ENCODE peak calls at places on chromosomes 1 and 21, in nine cellular contexts. E, P, I, Q, O, R, L, F and S are unnamed samples.

GRCh38 chr1:58812926-58813325 is 29.1 kb upstream of the JUN start:
- DNase-seq in E (no peak), Q (no peak), F (no peak), P (no peak), O (no peak), R (no peak), L (no peak), I (no peak), S (no peak)

GRCh38 chr1:116654351-116654750 is 13.2 kb downstream of the IGSF3 start:
- DNase-seq in O (no peak), R (no peak), E (no peak), Q (no peak), I (no peak), F (no peak), P (no peak), L (no peak), S (no peak)

GRCh38 chr21:33112670-33113596 is 43.0 kb downstream of the OLIG1 start:
- DNase-seq in F (no peak), P (no peak), I (no peak), E (no peak), Q (no peak), L (no peak), R (no peak), O (no peak), S (peak; percentile 87)

GRCh38 chr1:43736819-43737218 is 29.5 kb downstream of the ST3GAL3 start:
- DNase-seq in L (no peak), I (no peak), Q (no peak), R (no peak), O (no peak), E (no peak), F (no peak), P (no peak), S (no peak)

GRCh38 chr1:3651939-3652537 is at the start of gene TP73:
- DNase-seq in L (no peak), I (no peak), P (no peak), E (no peak), Q (no peak), R (no peak), F (no peak), O (peak; percentile 11), S (peak; percentile 72)

GRCh38 chr1:49435291-49435690 is 588.5 kb downstream of the AGBL4 start:
- DNase-seq in O (no peak), R (peak; percentile 4), E (no peak), I (no peak), P (no peak), Q (no peak), F (no peak), L (no peak), S (no peak)

GRCh38 chr1:237383825-237384612 is 342.0 kb downstream of the RYR2 start:
- DNase-seq in R (no peak), E (no peak), O (peak; percentile 67), F (peak; percentile 12), Q (peak; percentile 9), P (no peak), L (no peak), I (no peak), S (no peak)

GRCh38 chr1:180881806-180882509 is 30.7 kb upstream of the KIAA1614 start:
- DNase-seq in R (peak; percentile 43), O (peak; percentile 86), L (peak; percentile 52), F (peak; percentile 59), P (no peak), I (peak; percentile 73), Q (peak; percentile 71), E (no peak), S (peak; percentile 71)

GRCh38 chr21:17947546-17947945 is 128.4 kb upstream of the C21orf91 start:
- DNase-seq in R (no peak), P (no peak), I (no peak), O (no peak), F (no peak), Q (no peak), L (no peak), E (no peak), S (no peak)

GRCh38 chr1:173052681-173053196 is 2.0 kb upstream of the TNFSF18 start:
- DNase-seq in P (no peak), I (no peak), E (no peak), F (no peak), O (peak; percentile 31), L (no peak), R (peak; percentile 15), Q (peak; percentile 82), S (no peak)

GRCh38 chr1:176843352-176844297 is 320.9 kb downstream of the ASTN1 start:
- DNase-seq in L (peak; percentile 6), R (no peak), I (peak; percentile 41), F (peak; percentile 17), O (peak; percentile 63), Q (peak; percentile 5), P (no peak), E (no peak), S (peak; percentile 64)

GRCh38 chr1:242784074-242784473 is 259.6 kb upstream of the PLD5 start:
- DNase-seq in L (no peak), I (no peak), Q (no peak), R (peak; percentile 6), P (no peak), F (no peak), O (no peak), E (no peak), S (peak; percentile 21)

GRCh38 chr1:215523906-215524305 is 43.2 kb upstream of the KCTD3 start:
- DNase-seq in Q (peak; percentile 15), E (no peak), L (no peak), P (no peak), F (peak; percentile 22), I (peak; percentile 62), O (no peak), R (no peak), S (no peak)

GRCh38 chr1:29415156-29415830 is 179.0 kb downstream of the PTPRU start:
- DNase-seq in I (no peak), E (no peak), R (peak; percentile 38), P (no peak), O (peak; percentile 81), Q (peak; percentile 44), F (no peak), L (peak; percentile 2), S (peak; percentile 40)

GRCh38 chr1:36925251-36925650 is 109.1 kb downstream of the GRIK3 start:
- DNase-seq in O (no peak), E (no peak), F (no peak), L (no peak), P (no peak), Q (no peak), I (no peak), R (no peak), S (no peak)

GRCh38 chr1:2528611-2528965 is 1.5 kb downstream of the HES5 start:
- DNase-seq in L (no peak), F (no peak), I (no peak), O (no peak), Q (no peak), R (no peak), E (no peak), P (no peak), S (no peak)

GRCh38 chr1:245091818-245092637 is 62.8 kb upstream of the KIF26B start:
- DNase-seq in O (peak; percentile 70), Q (peak; percentile 99), P (no peak), I (peak; percentile 99), L (peak; percentile 19), R (peak; percentile 99), F (peak; percentile 94), E (peak; percentile 44), S (no peak)

GRCh38 chr1:119374208-119374877 is 5.8 kb downstream of the HAO2 start:
- DNase-seq in F (no peak), L (no peak), P (no peak), O (no peak), Q (peak; percentile 6), R (peak; percentile 6), E (no peak), I (no peak), S (no peak)

GRCh38 chr1:86150553-86151055 is 6.0 kb downstream of the COL24A1 start:
- DNase-seq in R (no peak), E (no peak), O (no peak), Q (peak; percentile 16), F (no peak), I (peak; percentile 77), L (no peak), P (no peak), S (no peak)

GRCh38 chr21:36630485-36631206 is 68.3 kb upstream of the SIM2 start:
- DNase-seq in F (no peak), R (no peak), O (peak; percentile 79), E (peak; percentile 80), L (peak; percentile 47), Q (peak; percentile 43), P (peak; percentile 41), I (peak; percentile 4), S (peak; percentile 84)

GRCh38 chr21:38663282-38663681 is 142.4 kb upstream of the ETS2 start:
- DNase-seq in L (no peak), Q (no peak), F (no peak), P (no peak), E (no peak), O (no peak), R (no peak), I (no peak), S (no peak)

GRCh38 chr1:164755674-164756073 is 196.7 kb downstream of the PBX1 start:
- DNase-seq in Q (peak; percentile 52), I (no peak), P (no peak), L (no peak), O (no peak), R (no peak), E (no peak), F (no peak), S (no peak)